ENCODE peak calls at places on chromosomes 7 and 10, in six cellular contexts. R, F, Q, L, A and K are unnamed samples.

GRCh38 chr7:47573758-47574472 is 8.0 kb downstream of the TNS3 start:
- DNase-seq in F (peak), R (no peak), A (peak), L (no peak), Q (peak), K (peak)

GRCh38 chr10:99406149-99406548 is 24.3 kb downstream of the GOT1 start:
- DNase-seq in A (no peak), L (no peak), Q (no peak), F (no peak), R (no peak), K (no peak)

GRCh38 chr10:30160431-30160982 is 101.1 kb upstream of the JCAD start:
- DNase-seq in Q (no peak), F (no peak), R (no peak), A (no peak), L (peak), K (no peak)

GRCh38 chr7:93119191-93119905 is 1.6 kb upstream of the SAMD9 start:
- DNase-seq in R (no peak), L (no peak), A (peak), F (no peak), Q (peak), K (no peak)

GRCh38 chr7:69599879-69600764 is 1.8 kb downstream of the AUTS2 start:
- DNase-seq in L (peak), F (no peak), R (no peak), A (peak), Q (no peak), K (no peak)

GRCh38 chr10:99329891-99330674 is 927 bp downstream of the CNNM1 start:
- DNase-seq in L (peak), R (no peak), Q (no peak), F (peak), A (peak), K (peak)

GRCh38 chr10:75959912-75960311 is 528.5 kb downstream of the LRMDA start:
- DNase-seq in R (no peak), A (no peak), F (no peak), Q (no peak), L (no peak), K (no peak)

GRCh38 chr10:17599089-17599488 is 18.1 kb downstream of the HACD1 start:
- DNase-seq in A (peak), Q (peak), R (no peak), L (no peak), F (no peak), K (peak)

GRCh38 chr7:74417419-74417971 is 36.2 kb upstream of the GTF2IRD1 start:
- DNase-seq in R (peak), L (peak), A (peak), F (peak), Q (peak), K (peak)

GRCh38 chr7:454356-455109 is 65.1 kb downstream of the PDGFA start:
- DNase-seq in R (no peak), F (no peak), A (no peak), L (no peak), Q (no peak), K (no peak)

GRCh38 chr7:124071843-124072242 is 39.0 kb upstream of the TMEM229A start:
- DNase-seq in R (no peak), F (no peak), L (no peak), A (no peak), Q (no peak), K (peak)

GRCh38 chr7:34087892-34088891 is 182.9 kb downstream of the BMPER start:
- DNase-seq in Q (peak), R (no peak), A (no peak), L (no peak), F (no peak), K (peak)

GRCh38 chr10:22391605-22392004 is 46.3 kb downstream of the SPAG6 start:
- DNase-seq in Q (no peak), L (no peak), R (no peak), A (no peak), F (no peak), K (no peak)

GRCh38 chr7:158192956-158193355 is 394.7 kb downstream of the PTPRN2 start:
- DNase-seq in R (no peak), F (no peak), L (no peak), Q (no peak), A (no peak), K (no peak)

GRCh38 chr7:132002343-132002968 is 446.0 kb upstream of the PODXL start:
- DNase-seq in L (no peak), Q (peak), F (no peak), A (peak), R (no peak), K (no peak)

GRCh38 chr10:7314068-7314646 is 96.7 kb downstream of the SFMBT2 start:
- DNase-seq in L (no peak), A (no peak), R (no peak), F (no peak), Q (no peak), K (no peak)

GRCh38 chr7:139563856-139564255 is 40.4 kb downstream of the CLEC2L start:
- DNase-seq in A (no peak), L (no peak), F (no peak), R (no peak), Q (no peak), K (no peak)

GRCh38 chr10:62582804-62583208 is 208.6 kb downstream of the ZNF365 start:
- DNase-seq in L (no peak), F (peak), R (no peak), Q (peak), A (peak), K (peak)

GRCh38 chr7:41472427-41473125 is 230.3 kb downstream of the INHBA start:
- DNase-seq in Q (no peak), R (no peak), F (no peak), L (no peak), A (peak), K (peak)

GRCh38 chr7:108486291-108486966 is 30.2 kb upstream of the NRCAM start:
- DNase-seq in Q (no peak), A (peak), F (no peak), L (no peak), R (no peak), K (no peak)

GRCh38 chr7:2017914-2018785 is 214.6 kb downstream of the MAD1L1 start:
- DNase-seq in F (no peak), Q (no peak), R (no peak), A (no peak), L (no peak), K (no peak)

GRCh38 chr10:79367421-79368189 is 20.3 kb downstream of the PPIF start:
- DNase-seq in A (peak), L (no peak), R (no peak), F (no peak), Q (no peak), K (peak)